ENCODE peak calls at places on chromosome 1, in five cellular contexts. One of them, this sample, is unnamed.

GRCh38 chr1:209675567-209676154 is 449 bp downstream of the G0S2 start:
- DNase-seq in foreskin fibroblast: no peak
- DNase-seq in T-cell: no peak
- DNase-seq in IMR-90: peak
- DNase-seq in occipital lobe: no peak
- DNase-seq in this sample: no peak

GRCh38 chr1:36784147-36784862 is 250.0 kb downstream of the GRIK3 start:
- DNase-seq in foreskin fibroblast: no peak
- DNase-seq in T-cell: no peak
- DNase-seq in IMR-90: no peak
- DNase-seq in occipital lobe: no peak
- DNase-seq in this sample: no peak

GRCh38 chr1:93440272-93440671 is 7.6 kb upstream of the FNBP1L start:
- DNase-seq in foreskin fibroblast: no peak
- DNase-seq in T-cell: no peak
- DNase-seq in IMR-90: no peak
- DNase-seq in occipital lobe: no peak
- DNase-seq in this sample: no peak

GRCh38 chr1:58780586-58781452 is 3.0 kb downstream of the JUN start:
- DNase-seq in foreskin fibroblast: no peak
- DNase-seq in T-cell: peak
- DNase-seq in IMR-90: peak
- DNase-seq in occipital lobe: no peak
- DNase-seq in this sample: no peak

GRCh38 chr1:182170941-182171461 is 109.5 kb upstream of the ZNF648 start:
- DNase-seq in foreskin fibroblast: no peak
- DNase-seq in T-cell: no peak
- DNase-seq in IMR-90: no peak
- DNase-seq in occipital lobe: no peak
- DNase-seq in this sample: no peak

GRCh38 chr1:186042216-186042615 is 308.0 kb downstream of the HMCN1 start:
- DNase-seq in foreskin fibroblast: no peak
- DNase-seq in T-cell: no peak
- DNase-seq in IMR-90: no peak
- DNase-seq in occipital lobe: no peak
- DNase-seq in this sample: no peak

GRCh38 chr1:6859415-6860343 is 74.4 kb downstream of the CAMTA1 start:
- DNase-seq in foreskin fibroblast: peak
- DNase-seq in T-cell: no peak
- DNase-seq in IMR-90: peak
- DNase-seq in occipital lobe: no peak
- DNase-seq in this sample: no peak

GRCh38 chr1:51381964-51382363 is 51.6 kb upstream of the TTC39A start:
- DNase-seq in foreskin fibroblast: no peak
- DNase-seq in T-cell: no peak
- DNase-seq in IMR-90: no peak
- DNase-seq in occipital lobe: no peak
- DNase-seq in this sample: no peak

GRCh38 chr1:60227581-60228252 is 154.1 kb upstream of the C1orf87 start:
- DNase-seq in foreskin fibroblast: no peak
- DNase-seq in T-cell: no peak
- DNase-seq in IMR-90: peak
- DNase-seq in occipital lobe: no peak
- DNase-seq in this sample: no peak

GRCh38 chr1:214086945-214087344 is 99.2 kb downstream of the PROX1 start:
- DNase-seq in foreskin fibroblast: no peak
- DNase-seq in T-cell: no peak
- DNase-seq in IMR-90: no peak
- DNase-seq in occipital lobe: no peak
- DNase-seq in this sample: no peak

GRCh38 chr1:234262007-234262753 is 111.1 kb upstream of the COA6 start:
- DNase-seq in foreskin fibroblast: no peak
- DNase-seq in T-cell: no peak
- DNase-seq in IMR-90: no peak
- DNase-seq in occipital lobe: no peak
- DNase-seq in this sample: no peak

GRCh38 chr1:115107501-115108260 is 18.4 kb upstream of the TSPAN2 start:
- DNase-seq in foreskin fibroblast: peak
- DNase-seq in T-cell: no peak
- DNase-seq in IMR-90: peak
- DNase-seq in occipital lobe: no peak
- DNase-seq in this sample: no peak

GRCh38 chr1:98420376-98421097 is 241.0 kb upstream of the SNX7 start:
- DNase-seq in foreskin fibroblast: peak
- DNase-seq in T-cell: no peak
- DNase-seq in IMR-90: peak
- DNase-seq in occipital lobe: no peak
- DNase-seq in this sample: no peak

GRCh38 chr1:220810963-220811362 is 24.2 kb downstream of the MTARC1 start:
- DNase-seq in foreskin fibroblast: no peak
- DNase-seq in T-cell: no peak
- DNase-seq in IMR-90: no peak
- DNase-seq in occipital lobe: no peak
- DNase-seq in this sample: no peak

GRCh38 chr1:178578541-178578940 is 65.6 kb downstream of the TEX35 start:
- DNase-seq in foreskin fibroblast: no peak
- DNase-seq in T-cell: no peak
- DNase-seq in IMR-90: no peak
- DNase-seq in occipital lobe: no peak
- DNase-seq in this sample: peak

GRCh38 chr1:115495603-115496002 is 146.2 kb upstream of the VANGL1 start:
- DNase-seq in foreskin fibroblast: peak
- DNase-seq in T-cell: no peak
- DNase-seq in IMR-90: peak
- DNase-seq in occipital lobe: no peak
- DNase-seq in this sample: no peak

GRCh38 chr1:56758135-56758534 is 61.1 kb downstream of the FYB2 start:
- DNase-seq in foreskin fibroblast: no peak
- DNase-seq in T-cell: no peak
- DNase-seq in IMR-90: no peak
- DNase-seq in occipital lobe: no peak
- DNase-seq in this sample: no peak

GRCh38 chr1:200837931-200838571 is 34.7 kb upstream of the GPR25 start:
- DNase-seq in foreskin fibroblast: peak
- DNase-seq in T-cell: no peak
- DNase-seq in IMR-90: peak
- DNase-seq in occipital lobe: no peak
- DNase-seq in this sample: peak

GRCh38 chr1:74733616-74734484 is 898 bp downstream of the TYW3 start:
- DNase-seq in foreskin fibroblast: peak
- DNase-seq in T-cell: no peak
- DNase-seq in IMR-90: peak
- DNase-seq in occipital lobe: no peak
- DNase-seq in this sample: peak

GRCh38 chr1:221725683-221726330 is 16.1 kb downstream of the DUSP10 start:
- DNase-seq in foreskin fibroblast: peak
- DNase-seq in T-cell: no peak
- DNase-seq in IMR-90: peak
- DNase-seq in occipital lobe: no peak
- DNase-seq in this sample: no peak

GRCh38 chr1:225156254-225156653 is 226.8 kb downstream of the DNAH14 start:
- DNase-seq in foreskin fibroblast: no peak
- DNase-seq in T-cell: no peak
- DNase-seq in IMR-90: no peak
- DNase-seq in occipital lobe: no peak
- DNase-seq in this sample: no peak

This sample was measured in MM.1S.